ENCODE peak calls at places on chromosomes 12 and 14, in nine cellular contexts. V, Y, N, W, T, P, F, E and Q are unnamed samples.

GRCh38 chr14:61456720-61457119 is 135.3 kb downstream of the PRKCH start:
- DNase-seq in V (peak; percentile 48), Y (peak; percentile 59), N (peak; percentile 83), W (peak; percentile 73), T (peak; percentile 90), P (peak; percentile 77), F (peak; percentile 85), E (no peak), Q (peak; percentile 77)

GRCh38 chr14:63383776-63384367 is 65.1 kb upstream of the GPHB5 start:
- DNase-seq in V (no peak), Y (no peak), N (no peak), W (no peak), T (no peak), P (no peak), F (peak; percentile 23), E (no peak), Q (no peak)

GRCh38 chr14:69667938-69668336 is 56.5 kb downstream of the SUSD6 start:
- DNase-seq in V (no peak), Y (no peak), N (no peak), W (no peak), T (no peak), P (no peak), F (no peak), E (no peak), Q (no peak)

GRCh38 chr14:76770521-76771431 is 9.5 kb downstream of the VASH1 start:
- DNase-seq in V (no peak), Y (no peak), N (no peak), W (peak; percentile 38), T (no peak), P (no peak), F (no peak), E (no peak), Q (no peak)

GRCh38 chr12:43285248-43285647 is 266.8 kb downstream of the ADAMTS20 start:
- DNase-seq in V (no peak), Y (no peak), N (peak; percentile 93), W (no peak), T (peak; percentile 98), P (no peak), F (no peak), E (no peak), Q (no peak)

GRCh38 chr12:13313886-13314285 is 117.4 kb downstream of the EMP1 start:
- DNase-seq in V (no peak), Y (no peak), N (no peak), W (no peak), T (peak; percentile 2), P (no peak), F (no peak), E (no peak), Q (no peak)

GRCh38 chr12:219891-220352 is 6.0 kb upstream of the SLC6A12 start:
- DNase-seq in V (no peak), Y (peak; percentile 87), N (peak; percentile 10), W (peak; percentile 97), T (peak; percentile 62), P (peak; percentile 82), F (peak; percentile 43), E (peak; percentile 52), Q (peak; percentile 87)

GRCh38 chr14:89041245-89041585 is 216.8 kb downstream of the TTC8 start:
- DNase-seq in V (no peak), Y (no peak), N (no peak), W (no peak), T (no peak), P (no peak), F (no peak), E (no peak), Q (no peak)

GRCh38 chr12:113766133-113766879 is 199.8 kb downstream of the RBM19 start:
- DNase-seq in V (no peak), Y (peak; percentile 68), N (no peak), W (no peak), T (no peak), P (no peak), F (no peak), E (no peak), Q (no peak)

GRCh38 chr12:46218509-46219095 is 50.2 kb downstream of the SLC38A1 start:
- DNase-seq in V (no peak), Y (no peak), N (no peak), W (no peak), T (no peak), P (no peak), F (no peak), E (no peak), Q (no peak)

GRCh38 chr12:12506541-12506940 is 56.1 kb downstream of the DUSP16 start:
- DNase-seq in V (no peak), Y (no peak), N (peak; percentile 51), W (no peak), T (peak; percentile 60), P (no peak), F (no peak), E (no peak), Q (no peak)

GRCh38 chr12:81439344-81439743 is 319.8 kb downstream of the PPFIA2 start:
- DNase-seq in V (no peak), Y (no peak), N (no peak), W (no peak), T (no peak), P (no peak), F (no peak), E (no peak), Q (no peak)

GRCh38 chr12:50986961-50987737 is 34.8 kb downstream of the HIGD1C start:
- DNase-seq in V (no peak), Y (peak; percentile 11), N (peak; percentile 75), W (no peak), T (peak; percentile 73), P (no peak), F (peak; percentile 14), E (peak; percentile 40), Q (no peak)

GRCh38 chr14:52013984-52014600 is 24.7 kb downstream of the RTRAF start:
- DNase-seq in V (no peak), Y (peak; percentile 17), N (no peak), W (peak; percentile 63), T (no peak), P (peak; percentile 53), F (no peak), E (no peak), Q (no peak)

GRCh38 chr12:15155271-15155670 is 65.9 kb downstream of the RERG start:
- DNase-seq in V (no peak), Y (no peak), N (no peak), W (no peak), T (no peak), P (no peak), F (no peak), E (no peak), Q (no peak)

GRCh38 chr12:8913702-8914032 is 642 bp upstream of the PHC1 start:
- DNase-seq in V (no peak), Y (no peak), N (no peak), W (no peak), T (no peak), P (no peak), F (no peak), E (no peak), Q (no peak)

GRCh38 chr14:54738009-54738408 is 164.6 kb downstream of the GCH1 start:
- DNase-seq in V (no peak), Y (no peak), N (no peak), W (no peak), T (no peak), P (no peak), F (no peak), E (no peak), Q (no peak)

GRCh38 chr12:122121341-122122192 is 43.0 kb downstream of the MLXIP start:
- DNase-seq in V (no peak), Y (no peak), N (no peak), W (no peak), T (no peak), P (no peak), F (no peak), E (no peak), Q (peak; percentile 39)

GRCh38 chr14:39812532-39813320 is 380.5 kb upstream of the FBXO33 start:
- DNase-seq in V (no peak), Y (no peak), N (no peak), W (no peak), T (no peak), P (no peak), F (no peak), E (no peak), Q (no peak)

GRCh38 chr12:57611116-57611809 is at the start of gene ARHGEF25:
- DNase-seq in V (no peak), Y (peak; percentile 46), N (peak; percentile 37), W (peak; percentile 89), T (peak; percentile 27), P (peak; percentile 88), F (peak; percentile 35), E (no peak), Q (no peak)

GRCh38 chr14:24692382-24693352 is 58.7 kb upstream of the GZMB start:
- DNase-seq in V (no peak), Y (no peak), N (no peak), W (no peak), T (no peak), P (no peak), F (peak; percentile 52), E (no peak), Q (no peak)

GRCh38 chr14:22555573-22556011 is 33.4 kb downstream of the DAD1 start:
- DNase-seq in V (no peak), Y (no peak), N (no peak), W (no peak), T (peak; percentile 29), P (no peak), F (peak; percentile 52), E (no peak), Q (no peak)

GRCh38 chr12:76611533-76611932 is 52.0 kb upstream of the OSBPL8 start:
- DNase-seq in V (no peak), Y (no peak), N (peak; percentile 83), W (no peak), T (peak; percentile 96), P (no peak), F (no peak), E (no peak), Q (no peak)

GRCh38 chr12:57888407-57889157 is 42.1 kb upstream of the CTDSP2 start:
- DNase-seq in V (peak; percentile 87), Y (no peak), N (peak; percentile 76), W (peak; percentile 68), T (peak; percentile 74), P (no peak), F (no peak), E (no peak), Q (no peak)

GRCh38 chr14:94945615-94946014 is 175.7 kb upstream of the GSC start:
- DNase-seq in V (no peak), Y (no peak), N (no peak), W (no peak), T (no peak), P (no peak), F (peak; percentile 14), E (no peak), Q (no peak)